ENCODE peak calls at places on chromosomes 7 and 10, in five cellular contexts. Z is Panc1, R is fibroblast of mammary gland, N is A549, G is GM13977. Y is an unnamed sample.
A peak's percentile ranks its signal among the peaks of the same experiment; 100 is the strongest.

GRCh38 chr7:74587435-74588126 is 69.9 kb upstream of the GTF2I start:
- DNase-seq in R (peak; percentile 94), Z (no peak), G (peak; percentile 84), N (peak; percentile 88), Y (peak; percentile 73)

GRCh38 chr10:24706479-24707118 is 17.1 kb downstream of the ARHGAP21 start:
- DNase-seq in Z (no peak), G (peak; percentile 20), N (peak; percentile 86), R (peak; percentile 99), Y (no peak)

GRCh38 chr10:101446947-101447346 is 93.0 kb downstream of the BTRC start:
- DNase-seq in N (no peak), G (no peak), Z (no peak), R (no peak), Y (no peak)

GRCh38 chr10:6701289-6701688 is 121.2 kb upstream of the PRKCQ start:
- DNase-seq in R (no peak), N (peak; percentile 37), Z (no peak), G (no peak), Y (no peak)

GRCh38 chr7:138396251-138397070 is 63.6 kb upstream of the TRIM24 start:
- DNase-seq in G (peak; percentile 53), R (no peak), Z (no peak), N (peak; percentile 19), Y (no peak)

GRCh38 chr10:112711366-112711765 is 238.7 kb upstream of the TCF7L2 start:
- DNase-seq in N (peak; percentile 7), G (no peak), R (peak; percentile 82), Z (peak; percentile 64), Y (no peak)

GRCh38 chr7:1459930-1460756 is 873 bp upstream of the MICALL2 start:
- DNase-seq in N (no peak), R (no peak), Z (no peak), G (peak; percentile 69), Y (peak; percentile 24)

GRCh38 chr10:88974446-88975376 is 15.9 kb upstream of the FAS start:
- DNase-seq in R (peak; percentile 47), N (peak; percentile 13), Z (no peak), G (no peak), Y (no peak)

GRCh38 chr7:155618708-155619633 is 25.5 kb upstream of the RBM33 start:
- DNase-seq in G (no peak), N (peak; percentile 93), Z (no peak), R (peak; percentile 29), Y (no peak)

GRCh38 chr7:41656357-41656756 is 46.5 kb downstream of the INHBA start:
- DNase-seq in N (no peak), R (peak; percentile 73), G (no peak), Z (no peak), Y (no peak)

GRCh38 chr7:104366390-104366789 is 38.0 kb downstream of the LHFPL3 start:
- DNase-seq in R (no peak), G (no peak), Z (no peak), N (no peak), Y (no peak)

GRCh38 chr10:594584-595270 is 94.7 kb downstream of the DIP2C start:
- DNase-seq in R (no peak), G (no peak), N (no peak), Z (no peak), Y (no peak)

Y was measured in germinal center.